ENCODE peak calls at places on chromosome 11, in seven cellular contexts. N, F, D, K, Y, O and W are unnamed samples.

GRCh38 chr11:63240791-63241379 is 2.5 kb downstream of the SLC22A25 start:
- DNase-seq in F (no peak), N (no peak), D (no peak), K (no peak), Y (peak; percentile 47), O (no peak), W (no peak)

GRCh38 chr11:134027671-134028070 is 41.2 kb upstream of the JAM3 start:
- DNase-seq in F (no peak), K (no peak), N (no peak), D (no peak), Y (no peak), O (no peak), W (no peak)

GRCh38 chr11:57777969-57778317 is 16.3 kb downstream of the CTNND1 start:
- DNase-seq in O (no peak), Y (peak; percentile 82), K (peak; percentile 41), F (peak; percentile 51), N (no peak), D (no peak), W (no peak)

GRCh38 chr11:64358907-64359711 is at the start of gene RPS6KA4:
- DNase-seq in D (peak; percentile 54), N (no peak), O (peak; percentile 93), F (peak; percentile 58), K (peak; percentile 71), Y (peak; percentile 50), W (no peak)

GRCh38 chr11:33157103-33158027 is 3.9 kb downstream of the CSTF3 start:
- DNase-seq in F (no peak), D (no peak), Y (no peak), K (no peak), N (no peak), O (no peak), W (no peak)

GRCh38 chr11:119144825-119145476 is 3.9 kb upstream of the ABCG4 start:
- DNase-seq in K (peak; percentile 90), Y (peak; percentile 47), F (peak; percentile 66), D (peak; percentile 8), O (peak; percentile 86), N (peak; percentile 38), W (no peak)

GRCh38 chr11:17490232-17490631 is 13.6 kb upstream of the ABCC8 start:
- DNase-seq in K (no peak), Y (no peak), D (no peak), O (no peak), F (no peak), N (no peak), W (no peak)

GRCh38 chr11:76174330-76174729 is 32.0 kb downstream of the WNT11 start:
- DNase-seq in D (no peak), O (no peak), F (no peak), Y (no peak), K (no peak), N (no peak), W (no peak)

GRCh38 chr11:57978686-57979531 is 44.8 kb upstream of the OR9Q1 start:
- DNase-seq in N (no peak), K (no peak), D (no peak), Y (no peak), F (no peak), O (no peak), W (no peak)

GRCh38 chr11:71286701-71287643 is 34.6 kb upstream of the SHANK2 start:
- DNase-seq in N (peak; percentile 31), O (peak; percentile 84), Y (peak; percentile 79), K (no peak), F (peak; percentile 97), D (peak; percentile 17), W (peak; percentile 99)

GRCh38 chr11:75285776-75286360 is 45.3 kb downstream of the TPBGL start:
- DNase-seq in O (no peak), K (no peak), N (no peak), D (no peak), Y (no peak), F (no peak), W (no peak)

GRCh38 chr11:12963789-12964536 is 45.2 kb upstream of the RASSF10 start:
- DNase-seq in K (peak; percentile 91), F (peak; percentile 59), Y (peak; percentile 70), D (no peak), O (peak; percentile 86), N (peak; percentile 79), W (no peak)

GRCh38 chr11:125156346-125156745 is 8.2 kb upstream of the PKNOX2 start:
- DNase-seq in Y (no peak), D (no peak), F (no peak), N (no peak), O (no peak), K (no peak), W (no peak)

GRCh38 chr11:34243620-34244493 is 114.0 kb downstream of the ABTB2 start:
- DNase-seq in D (no peak), F (peak; percentile 68), O (peak; percentile 81), Y (peak; percentile 65), K (peak; percentile 94), N (no peak), W (peak; percentile 29)

GRCh38 chr11:2799881-2800654 is 85.5 kb downstream of the CDKN1C start:
- DNase-seq in N (peak; percentile 5), Y (no peak), F (no peak), D (no peak), K (no peak), O (no peak), W (no peak)

GRCh38 chr11:67354314-67355022 is 1.1 kb upstream of the POLD4 start:
- DNase-seq in N (no peak), F (peak; percentile 93), O (peak; percentile 82), K (peak; percentile 96), Y (peak; percentile 77), D (no peak), W (peak; percentile 95)

GRCh38 chr11:117523680-117524079 is 196.0 kb downstream of the CEP164 start:
- DNase-seq in K (no peak), F (peak; percentile 1), N (no peak), O (peak; percentile 32), Y (no peak), D (no peak), W (peak; percentile 16)

GRCh38 chr11:72683782-72684200 is 9.6 kb upstream of the PDE2A start:
- DNase-seq in O (peak; percentile 70), N (peak; percentile 80), D (no peak), F (peak; percentile 43), K (peak; percentile 85), Y (peak; percentile 51), W (no peak)

GRCh38 chr11:15142838-15143237 is 28.1 kb downstream of the INSC start:
- DNase-seq in O (no peak), N (no peak), D (no peak), Y (no peak), K (no peak), F (no peak), W (no peak)

GRCh38 chr11:77381749-77382693 is 80.5 kb upstream of the GDPD4 start:
- DNase-seq in F (peak; percentile 45), D (no peak), Y (no peak), O (peak; percentile 71), N (no peak), K (no peak), W (peak; percentile 39)

GRCh38 chr11:36088234-36088975 is 144.5 kb downstream of the LDLRAD3 start:
- DNase-seq in D (no peak), N (no peak), F (peak; percentile 38), K (no peak), O (peak; percentile 45), Y (no peak), W (no peak)

GRCh38 chr11:67376873-67377808 is 3.7 kb upstream of the CLCF1 start:
- DNase-seq in D (no peak), F (no peak), O (no peak), Y (no peak), N (no peak), K (no peak), W (no peak)

GRCh38 chr11:1005913-1006312 is 30.6 kb downstream of the MUC6 start:
- DNase-seq in K (no peak), D (no peak), F (no peak), N (no peak), O (no peak), Y (no peak), W (no peak)

GRCh38 chr11:19739872-19740271 is 27.2 kb downstream of the NAV2 start:
- DNase-seq in D (peak; percentile 35), F (peak; percentile 22), Y (no peak), K (no peak), O (no peak), N (peak; percentile 54), W (no peak)

GRCh38 chr11:134345237-134345550 is 13.4 kb downstream of the GLB1L2 start:
- DNase-seq in O (no peak), N (no peak), K (no peak), F (no peak), Y (no peak), D (no peak), W (no peak)

GRCh38 chr11:58762284-58763119 is 30.8 kb upstream of the GLYAT start:
- DNase-seq in O (no peak), D (no peak), N (no peak), F (no peak), Y (peak; percentile 57), K (no peak), W (no peak)

GRCh38 chr11:73200256-73200655 is 17.8 kb upstream of the P2RY2 start:
- DNase-seq in O (no peak), K (no peak), F (no peak), N (no peak), D (no peak), Y (no peak), W (no peak)

GRCh38 chr11:96259053-96259837 is 83.8 kb downstream of the MAML2 start:
- DNase-seq in F (peak; percentile 67), O (peak; percentile 66), K (peak; percentile 10), N (no peak), Y (no peak), D (no peak), W (no peak)

GRCh38 chr11:57240757-57241156 is 3.7 kb upstream of the APLNR start:
- DNase-seq in N (no peak), D (no peak), K (no peak), F (no peak), O (no peak), Y (no peak), W (no peak)

GRCh38 chr11:77200351-77200750 is 72.3 kb downstream of the MYO7A start:
- DNase-seq in F (no peak), O (no peak), Y (no peak), N (no peak), D (no peak), K (no peak), W (no peak)

GRCh38 chr11:125268611-125269010 is 104.1 kb downstream of the PKNOX2 start:
- DNase-seq in Y (no peak), F (peak; percentile 37), D (no peak), O (no peak), N (no peak), K (no peak), W (no peak)

GRCh38 chr11:79430280-79430679 is 10.6 kb downstream of the TENM4 start:
- DNase-seq in O (no peak), F (no peak), K (no peak), Y (no peak), N (no peak), D (no peak), W (no peak)

GRCh38 chr11:77052531-77052930 is 14.2 kb upstream of the CAPN5 start:
- DNase-seq in Y (no peak), O (no peak), N (no peak), F (no peak), K (no peak), D (no peak), W (no peak)

GRCh38 chr11:33723238-33723881 is 12.9 kb downstream of the CD59 start:
- DNase-seq in Y (no peak), D (no peak), F (peak; percentile 87), O (peak; percentile 79), N (no peak), K (peak; percentile 73), W (peak; percentile 97)

GRCh38 chr11:31788066-31788465 is 23.1 kb downstream of the PAX6 start:
- DNase-seq in O (no peak), N (no peak), K (no peak), D (no peak), F (no peak), Y (no peak), W (no peak)

GRCh38 chr11:36254739-36255138 is 34.5 kb downstream of the COMMD9 start:
- DNase-seq in D (no peak), K (no peak), F (no peak), O (peak; percentile 56), Y (no peak), N (no peak), W (no peak)

GRCh38 chr11:77322926-77323590 is 21.6 kb upstream of the GDPD4 start:
- DNase-seq in Y (no peak), O (no peak), F (peak; percentile 55), D (peak; percentile 48), K (no peak), N (no peak), W (no peak)

GRCh38 chr11:9796854-9797253 is 133.0 kb downstream of the SWAP70 start:
- DNase-seq in F (no peak), Y (no peak), K (no peak), O (peak; percentile 39), D (no peak), N (no peak), W (no peak)